ENCODE peak calls at places on chromosomes 6 and 20, in seven cellular contexts. S is neural progenitor cell, A is BE2C, E is thoracic aorta, V is cardiac muscle cell, R is fibroblast of lung, F is heart right ventricle. C is an unnamed sample.

GRCh38 chr6:108944058-108944457 is 95.8 kb downstream of the ARMC2 start:
- DNase-seq in F (no peak), S (no peak), E (no peak), R (peak), V (no peak), A (no peak), C (no peak)

GRCh38 chr6:2157441-2158127 is 87.8 kb downstream of the GMDS start:
- DNase-seq in V (no peak), F (no peak), A (no peak), R (peak), S (no peak), E (no peak), C (no peak)

GRCh38 chr6:89985744-89986493 is 91.7 kb downstream of the GJA10 start:
- DNase-seq in F (peak), V (no peak), R (peak), A (peak), E (no peak), S (peak), C (no peak)

GRCh38 chr20:19673575-19673974 is 84.5 kb upstream of the RIN2 start:
- DNase-seq in A (no peak), V (no peak), F (no peak), R (no peak), S (no peak), E (no peak), C (no peak)

GRCh38 chr6:6890400-6890858 is 217.3 kb upstream of the RREB1 start:
- DNase-seq in A (peak), F (peak), R (no peak), V (peak), E (no peak), S (peak), C (no peak)

GRCh38 chr20:14219801-14220461 is 117.5 kb downstream of the FLRT3 start:
- DNase-seq in S (no peak), F (peak), E (no peak), V (no peak), A (no peak), R (no peak), C (no peak)

GRCh38 chr6:117592983-117593759 is 9.1 kb downstream of the GOPC start:
- DNase-seq in V (no peak), R (no peak), S (no peak), E (no peak), A (no peak), F (peak), C (no peak)

GRCh38 chr6:31247813-31248212 is 24.1 kb downstream of the HLA-C start:
- DNase-seq in A (no peak), S (no peak), R (no peak), E (no peak), V (no peak), F (no peak), C (no peak)

GRCh38 chr6:151160869-151161268 is 78.9 kb upstream of the AKAP12 start:
- DNase-seq in F (no peak), E (no peak), R (no peak), A (no peak), V (peak), S (no peak), C (no peak)

GRCh38 chr6:131946992-131947955 is 3.9 kb downstream of the CCN2 start:
- DNase-seq in V (no peak), F (no peak), S (no peak), R (peak), E (no peak), A (no peak), C (no peak)

GRCh38 chr20:48879609-48880008 is 41.9 kb upstream of the ARFGEF2 start:
- DNase-seq in R (peak), S (no peak), V (no peak), F (no peak), E (no peak), A (peak), C (no peak)

GRCh38 chr20:63878855-63879254 is 13.8 kb downstream of the TPD52L2 start:
- DNase-seq in F (no peak), V (no peak), E (no peak), S (no peak), R (no peak), A (no peak), C (no peak)

GRCh38 chr6:136779682-136780081 is 12.6 kb downstream of the MAP3K5 start:
- DNase-seq in E (no peak), S (peak), A (no peak), R (no peak), V (no peak), F (no peak), C (no peak)

GRCh38 chr6:105364243-105364642 is 38.6 kb downstream of the PREP start:
- DNase-seq in E (no peak), R (no peak), S (no peak), A (peak), V (no peak), F (no peak), C (no peak)

GRCh38 chr6:136961848-136962247 is 39.7 kb downstream of the SLC35D3 start:
- DNase-seq in F (no peak), V (no peak), E (no peak), A (no peak), R (no peak), S (no peak), C (no peak)

GRCh38 chr6:127366281-127367022 is 23.0 kb upstream of the ECHDC1 start:
- DNase-seq in S (no peak), F (no peak), V (no peak), R (peak), E (no peak), A (no peak), C (no peak)

GRCh38 chr20:61954276-61955021 is 111.2 kb downstream of the TAF4 start:
- DNase-seq in F (no peak), V (no peak), R (no peak), E (no peak), S (no peak), A (no peak), C (peak)

DNA sequence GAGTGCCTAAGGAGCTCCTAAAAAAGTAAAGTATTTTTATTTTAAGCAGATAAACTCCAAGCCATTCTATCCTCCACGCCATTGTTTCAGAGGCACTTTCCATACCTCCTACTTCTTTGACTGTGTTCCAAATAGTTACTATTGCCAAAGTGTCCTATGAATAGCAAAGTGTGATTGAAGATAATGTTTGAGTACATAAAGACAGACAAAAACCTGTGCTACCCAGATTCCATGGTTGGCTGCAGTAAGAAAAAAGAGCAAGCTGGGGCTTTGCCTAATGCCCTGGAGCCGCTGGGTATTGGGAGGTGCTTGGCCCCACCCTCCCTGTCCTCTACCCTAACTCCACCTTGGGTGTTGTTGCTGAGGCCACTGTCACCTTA is 5.2 kb upstream of the MBOAT1 start:
- DNase-seq in S (no peak), A (no peak), R (no peak), F (no peak), E (no peak), V (peak), C (no peak)
- H3K4me3 ChIP-seq in S (no peak), A (no peak), R (no peak), F (no peak), E (peak), V (no peak), C (no peak)

GRCh38 chr6:112081569-112081968 is 5.7 kb downstream of the TUBE1 start:
- DNase-seq in R (no peak), F (no peak), S (no peak), V (no peak), E (no peak), A (no peak), C (no peak)

GRCh38 chr6:112087916-112088315 is 525 bp downstream of the FAM229B start:
- DNase-seq in S (no peak), V (no peak), F (no peak), E (no peak), A (no peak), R (peak), C (no peak)

GRCh38 chr6:112087136-112087908 is at the start of the genes FAM229B and TUBE1:
- DNase-seq in R (peak), S (peak), F (peak), E (peak), V (peak), A (peak), C (peak)

GRCh38 chr6:112086744-112087135 is 542 bp downstream of the TUBE1 start:
- DNase-seq in R (peak), S (peak), V (peak), E (no peak), A (no peak), F (no peak), C (no peak)

DNA sequence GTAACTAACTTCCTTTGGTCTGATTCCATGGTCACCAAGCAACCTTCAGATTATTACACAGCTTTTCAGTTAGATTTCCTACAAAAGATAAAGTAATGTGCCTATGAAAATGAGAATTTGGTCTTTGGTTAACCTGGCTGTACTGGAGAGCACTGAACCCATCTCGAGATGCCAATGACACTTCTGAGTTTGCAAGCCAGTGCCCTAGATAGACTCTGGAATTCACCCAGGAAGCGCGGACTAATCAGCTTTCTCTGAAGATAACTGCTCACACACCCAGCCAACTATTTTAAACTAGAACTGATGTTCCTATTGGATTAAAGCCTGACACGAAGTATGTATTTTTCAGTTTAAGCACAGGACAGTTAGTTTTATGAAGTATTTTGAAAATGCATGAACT is 1.6 kb downstream of the TUBE1 start:
- DNase-seq in F (peak), A (no peak), S (no peak), R (no peak), V (no peak), E (no peak), C (no peak)
- H3K4me3 ChIP-seq in F (peak), A (no peak), S (no peak), R (no peak), V (no peak), E (no peak), C (no peak)

DNA sequence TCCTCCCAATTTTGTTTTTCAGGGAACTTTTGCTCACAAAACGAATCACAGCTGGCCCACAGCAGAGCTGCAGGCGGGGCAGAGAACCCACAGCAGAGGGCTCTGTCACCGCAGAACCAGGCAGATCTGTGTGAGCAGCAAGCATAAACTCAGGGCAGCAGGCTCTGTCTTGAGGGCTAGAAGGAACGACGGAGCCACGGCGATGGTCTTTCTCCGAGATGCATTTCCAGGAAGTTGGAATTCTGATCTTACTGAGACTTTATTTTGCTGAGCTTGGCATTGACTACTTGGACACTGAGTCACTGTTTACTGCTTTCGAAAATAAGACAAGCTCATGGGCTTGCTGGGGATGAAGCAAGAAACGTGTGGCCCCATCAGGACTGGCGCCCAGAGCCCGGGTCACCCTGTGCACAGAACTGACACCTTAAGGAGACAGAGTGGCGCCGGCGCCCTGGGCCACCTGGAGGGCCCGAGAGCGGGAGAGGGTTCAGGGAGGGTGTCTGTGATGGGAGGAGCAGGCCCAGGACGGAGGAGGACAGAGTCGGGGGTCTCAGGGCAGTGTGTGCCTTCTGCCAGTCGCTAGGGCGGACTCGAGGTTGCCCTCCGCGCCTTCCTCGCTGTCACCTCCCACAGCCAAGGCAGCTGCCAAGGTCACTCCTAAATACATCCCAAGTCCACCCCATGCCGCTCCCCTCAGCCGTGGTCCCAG is 106.2 kb upstream of the NXT1 start:
- DNase-seq in E (no peak), V (no peak), F (no peak), S (no peak), A (no peak), R (no peak), C (no peak)
- H3K4me3 ChIP-seq in E (no peak), V (no peak), F (no peak), S (no peak), A (no peak), R (no peak), C (no peak)

GRCh38 chr6:167547328-167547692 is 222.4 kb downstream of the TTLL2 start:
- DNase-seq in S (no peak), F (no peak), V (no peak), A (no peak), E (no peak), R (no peak), C (no peak)
- H3K4me3 ChIP-seq in S (no peak), F (no peak), V (no peak), A (no peak), E (no peak), R (no peak), C (no peak)

GRCh38 chr6:34238507-34239239 is 2.0 kb downstream of the HMGA1 start:
- DNase-seq in S (peak), R (no peak), V (no peak), F (no peak), E (no peak), A (no peak), C (no peak)

GRCh38 chr6:34240329-34241248 is 3.9 kb downstream of the HMGA1 start:
- DNase-seq in V (no peak), E (no peak), R (no peak), S (no peak), A (no peak), F (no peak), C (peak)

GRCh38 chr6:34239893-34240292 is 3.2 kb downstream of the HMGA1 start:
- DNase-seq in F (no peak), A (no peak), V (no peak), E (no peak), R (no peak), S (no peak), C (no peak)

GRCh38 chr6:34237722-34238506 is 1.2 kb downstream of the HMGA1 start:
- DNase-seq in S (peak), A (peak), V (peak), E (no peak), F (no peak), R (no peak), C (no peak)

DNA sequence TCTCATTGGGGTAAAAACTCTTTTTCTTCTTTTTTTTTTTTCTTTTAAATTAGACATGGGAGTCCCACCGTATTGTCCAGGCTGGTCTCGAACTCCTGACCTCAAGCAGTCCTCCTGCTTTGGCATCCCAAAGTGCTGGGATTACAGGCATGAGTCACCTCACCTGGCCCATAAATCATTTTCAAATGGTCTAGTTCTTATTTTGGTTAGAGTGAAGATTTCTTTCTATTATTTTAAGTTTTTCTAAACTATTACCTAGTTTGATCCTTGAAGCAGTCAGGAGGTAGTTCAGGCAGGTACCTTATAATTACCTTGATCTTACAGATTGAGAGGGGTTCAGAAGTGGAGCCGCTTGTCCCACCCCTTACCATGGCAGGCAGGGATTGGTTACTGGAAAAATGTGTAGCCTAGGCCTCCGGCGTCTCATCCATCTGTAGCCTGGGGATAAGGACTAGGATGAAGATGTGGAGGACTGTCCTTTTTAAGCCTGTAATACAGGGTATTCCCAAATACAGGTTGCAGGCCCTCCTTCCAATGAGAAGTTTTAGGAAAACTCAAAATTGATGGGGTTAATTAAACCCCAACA is 2.7 kb downstream of the HMGA1 start:
- DNase-seq in R (no peak), V (no peak), A (no peak), S (no peak), F (no peak), E (no peak), C (no peak)
- H3K4me3 ChIP-seq in R (peak), V (peak), A (peak), S (peak), F (no peak), E (no peak), C (no peak)

DNA sequence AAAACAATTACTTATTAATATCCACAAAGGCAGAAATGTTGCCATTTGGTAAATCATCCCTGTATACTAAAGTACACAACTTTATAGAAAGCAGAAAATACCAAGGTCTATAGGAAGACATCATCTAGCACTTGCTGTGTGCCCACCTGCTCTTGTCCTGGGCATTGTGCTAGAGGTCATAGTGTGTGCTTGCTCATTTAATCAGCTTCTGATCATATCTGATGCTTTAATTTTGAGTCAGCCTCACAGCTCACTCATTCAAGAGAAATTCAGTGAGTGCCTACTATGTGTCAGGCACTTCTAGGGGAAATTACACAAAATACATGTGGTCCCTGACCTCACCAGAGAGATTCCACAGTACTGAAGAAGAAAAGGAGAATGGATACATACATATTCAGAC is 167.8 kb upstream of the MCHR2 start:
- DNase-seq in F (no peak), A (no peak), E (no peak), R (no peak), V (no peak), S (no peak), C (no peak)
- H3K4me3 ChIP-seq in F (no peak), A (no peak), E (no peak), R (no peak), V (no peak), S (no peak), C (no peak)